ENCODE peak calls at places on chromosomes 6 and 20, in five cellular contexts. L, Y, G, I and X are unnamed samples. For H3K36me3 and H3K27me3, the result is how much of the 10 kb centered on the place peaks cover.

GRCh38 chr20:12199703-12200102 is 282.0 kb downstream of the BTBD3 start:
- DNase-seq in L (no peak), Y (no peak), G (no peak), I (no peak), X (no peak)

GRCh38 chr6:11925805-11926204 is 86.3 kb upstream of the HIVEP1 start:
- DNase-seq in L (no peak), Y (no peak), G (no peak), I (no peak), X (peak)

GRCh38 chr20:5008743-5009142 is 7.4 kb upstream of the SLC23A2 start:
- DNase-seq in L (no peak), Y (no peak), G (no peak), I (no peak), X (no peak)

GRCh38 chr20:39631557-39631956 is 669.4 kb downstream of the DHX35 start:
- DNase-seq in L (no peak), Y (no peak), G (no peak), I (no peak), X (no peak)

GRCh38 chr20:43558412-43559146 is at the start of gene SGK2:
- DNase-seq in L (no peak), Y (peak), G (no peak), I (no peak), X (no peak)

GRCh38 chr20:62159835-62160234 is 16.3 kb downstream of the SS18L1 start:
- DNase-seq in L (no peak), Y (no peak), G (peak), I (no peak), X (no peak)

GRCh38 chr6:113104546-113105325 is 752.4 kb upstream of the MARCKS start:
- DNase-seq in L (no peak), Y (no peak), G (no peak), I (no peak), X (no peak)

GRCh38 chr6:5361371-5361770 is 100.1 kb downstream of the FARS2 start:
- DNase-seq in L (no peak), Y (peak), G (no peak), I (no peak), X (no peak)

GRCh38 chr6:36720251-36721141 is 22.9 kb downstream of the RAB44 start:
- DNase-seq in L (no peak), Y (no peak), G (no peak), I (no peak), X (no peak)

GRCh38 chr20:37596890-37597539 is 69.3 kb upstream of the BLCAP start:
- DNase-seq in L (no peak), Y (no peak), G (no peak), I (no peak), X (no peak)

GRCh38 chr6:41748542-41748941 is 1.3 kb upstream of the PGC start:
- DNase-seq in L (no peak), Y (no peak), G (no peak), I (no peak), X (no peak)

GRCh38 chr20:53829086-53829703 is 235.6 kb upstream of the ZNF217 start:
- DNase-seq in L (no peak), Y (peak), G (peak), I (no peak), X (no peak)

GRCh38 chr20:2557873-2558580 is 21.7 kb downstream of the TMC2 start:
- DNase-seq in L (no peak), Y (no peak), G (no peak), I (no peak), X (no peak)
- H3K4me3 ChIP-seq in L (peak), Y (no peak), G (no peak), I (no peak), X (peak)

GRCh38 chr6:111329882-111330633 is 153.0 kb downstream of the REV3L start:
- DNase-seq in L (no peak), Y (no peak), G (no peak), I (no peak), X (no peak)
- H3K36me3 ChIP-seq in L (under half), Y (under half), G (under half), I (under half), X (under half)

DNA sequence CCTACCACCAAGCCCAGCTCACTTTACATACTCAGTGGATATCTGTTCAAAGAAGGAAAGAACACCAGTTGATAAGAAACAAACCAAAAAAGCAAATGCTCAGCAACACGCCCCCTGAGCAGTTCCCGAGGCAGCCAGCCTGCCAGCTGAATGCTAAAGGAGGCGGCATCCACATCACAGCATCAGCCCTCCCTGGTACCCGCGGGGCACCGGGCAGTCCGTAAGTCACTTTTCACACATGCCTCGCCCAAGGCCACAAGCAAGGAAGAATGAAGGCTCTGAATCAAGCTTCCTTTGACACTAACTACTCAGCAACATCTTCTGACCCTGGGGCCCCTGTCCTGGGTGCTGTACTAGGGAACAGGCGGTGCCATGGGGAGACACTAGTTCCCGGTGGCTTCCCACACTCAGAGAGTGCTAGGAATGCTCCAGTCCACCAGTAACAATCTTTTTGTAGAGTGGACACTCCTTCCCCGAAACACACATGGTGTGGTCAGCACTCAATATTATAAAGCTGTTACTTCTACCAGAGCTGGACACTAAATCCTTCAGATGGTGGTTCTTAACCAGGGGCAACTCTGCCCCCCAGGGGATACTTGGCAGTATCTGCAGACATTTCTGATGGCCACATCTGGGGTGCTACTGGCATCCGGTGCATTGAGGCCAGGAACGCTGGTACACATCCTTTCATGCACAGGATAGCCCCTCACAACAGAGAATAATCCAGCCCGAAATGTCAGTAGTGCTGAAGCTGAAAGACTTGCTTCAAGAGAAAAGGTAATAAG is 124.6 kb downstream of the NFATC2 start:
- DNase-seq in L (no peak), Y (no peak), G (no peak), I (no peak), X (no peak)
- H3K27me3 ChIP-seq in L (under half), Y (under half), G (under half), I (under half), X (under half)

DNA sequence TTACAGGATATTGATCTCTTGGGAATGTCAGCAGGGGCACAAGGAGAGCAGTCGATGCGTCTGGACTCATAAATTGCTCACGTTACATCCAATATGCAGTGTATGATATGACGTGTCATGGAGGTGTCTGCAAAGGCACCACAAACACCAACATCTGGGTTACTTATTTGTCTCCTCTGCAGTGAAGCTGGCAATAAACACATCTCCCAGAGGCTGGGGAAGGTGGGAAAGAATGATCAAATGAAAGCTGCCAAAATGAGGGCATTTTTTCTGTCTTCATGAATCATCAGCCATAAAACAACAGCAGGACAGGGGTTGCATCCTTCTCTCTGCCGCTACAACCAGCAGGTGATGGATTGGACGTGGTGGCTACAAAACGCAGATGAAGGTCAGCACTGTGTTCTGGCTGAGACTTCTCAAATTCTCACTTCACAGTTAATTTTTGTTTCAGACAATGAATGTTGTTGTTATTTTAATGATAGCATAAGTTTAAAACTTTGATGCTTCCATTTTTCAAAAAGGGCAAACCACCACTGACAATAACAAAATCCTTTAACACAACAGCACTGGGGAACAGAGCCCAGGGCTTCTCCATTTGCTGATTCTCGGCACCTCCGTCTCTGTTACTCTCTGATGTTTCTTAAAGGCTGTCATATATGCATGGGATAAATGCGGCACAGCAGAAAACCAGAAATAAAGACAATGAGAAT is 47.5 kb downstream of the ERMARD start:
- DNase-seq in L (no peak), Y (no peak), G (no peak), I (no peak), X (no peak)
- H3K4me3 ChIP-seq in L (no peak), Y (no peak), G (no peak), I (no peak), X (no peak)

DNA sequence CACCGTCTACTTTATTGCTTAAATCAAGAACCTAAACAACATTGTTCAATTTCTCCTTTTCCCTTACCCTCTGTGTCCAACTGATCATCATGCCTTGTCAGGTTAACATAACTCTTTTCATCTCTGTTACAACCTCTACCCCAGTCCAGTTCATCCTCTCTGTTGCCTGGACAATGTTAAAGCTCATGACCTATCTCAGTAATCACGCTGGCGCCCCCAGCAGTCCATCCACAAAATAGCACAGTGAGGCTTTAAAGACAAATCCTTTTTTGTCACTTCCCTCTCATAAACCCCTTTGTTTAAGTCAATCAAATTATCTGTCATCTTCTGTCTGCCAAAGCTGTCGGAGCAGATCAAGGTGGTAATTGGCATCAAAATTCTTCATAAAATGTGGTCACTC is 140.1 kb downstream of the QKI start:
- DNase-seq in L (peak), Y (no peak), G (no peak), I (peak), X (peak)
- H3K36me3 ChIP-seq in L (under half), Y (under half), G (under half), I (under half), X (under half)

DNA sequence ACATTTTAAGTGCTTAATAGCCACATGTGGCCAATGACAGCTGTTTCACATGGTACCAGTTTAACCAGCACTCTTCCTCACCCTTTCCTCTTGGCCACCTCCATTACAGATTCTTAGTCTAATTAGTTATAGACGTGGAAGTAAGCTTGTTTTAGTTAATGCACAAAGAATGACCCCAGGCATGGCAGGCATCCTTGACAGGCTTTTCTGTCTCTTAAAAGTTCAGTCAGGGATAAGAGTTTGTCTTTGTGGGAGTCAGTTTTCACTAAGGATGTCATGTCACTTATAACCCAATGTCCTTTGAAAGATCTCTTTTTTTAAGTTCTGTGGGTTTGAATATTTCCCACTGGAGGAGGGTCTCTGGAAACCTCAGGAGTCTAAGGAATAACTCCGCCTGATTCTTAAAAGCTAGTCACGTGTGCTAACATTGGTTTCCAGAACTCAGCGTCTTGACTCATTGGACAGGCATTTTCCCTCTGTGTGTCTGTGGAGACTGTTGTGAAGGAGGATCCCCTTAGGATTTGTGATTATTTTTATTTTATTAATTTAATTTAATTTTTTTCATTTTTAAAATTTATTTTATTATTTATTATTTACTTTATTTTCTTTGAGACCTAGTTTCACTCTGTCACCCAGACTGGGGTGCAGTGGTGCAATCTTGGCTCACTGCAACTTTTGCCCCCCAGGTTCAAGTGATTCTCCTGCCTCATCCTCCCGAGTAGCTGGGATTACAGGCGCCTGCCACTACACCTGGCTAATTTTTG is 171.4 kb downstream of the ZFAND3 start:
- DNase-seq in L (peak), Y (no peak), G (no peak), I (no peak), X (no peak)
- H3K27me3 ChIP-seq in L (under half), Y (under half), G (under half), I (under half), X (under half)

GRCh38 chr6:3162565-3163247 is 5.4 kb upstream of the TUBB2A start:
- DNase-seq in L (peak), Y (peak), G (peak), I (peak), X (peak)

GRCh38 chr6:3159805-3160781 is 2.7 kb upstream of the TUBB2A start:
- DNase-seq in L (peak), Y (peak), G (peak), I (peak), X (peak)

GRCh38 chr6:3163248-3163594 is 5.9 kb upstream of the TUBB2A start:
- DNase-seq in L (no peak), Y (no peak), G (no peak), I (no peak), X (no peak)

GRCh38 chr6:3164388-3164787 is 7.0 kb upstream of the TUBB2A start:
- DNase-seq in L (no peak), Y (no peak), G (no peak), I (no peak), X (no peak)

GRCh38 chr6:3162067-3162497 is 4.7 kb upstream of the TUBB2A start:
- DNase-seq in L (peak), Y (no peak), G (no peak), I (no peak), X (peak)
- H3K4me3 ChIP-seq in L (peak), Y (peak), G (no peak), I (peak), X (peak)